ENCODE peak calls at places on chromosomes 3 and 15, in nine cellular contexts. E, K, U, L, M, T, I, H and C are unnamed samples.

GRCh38 chr3:119239421-119239820 is 1.3 kb downstream of the B4GALT4 start:
- DNase-seq in E (no peak), K (no peak), U (peak), L (no peak), M (no peak), T (no peak), I (no peak), H (no peak), C (no peak)

GRCh38 chr15:98903377-98904018 is 104.1 kb downstream of the PGPEP1L start:
- DNase-seq in E (no peak), K (peak), U (no peak), L (no peak), M (no peak), T (no peak), I (no peak), H (no peak), C (no peak)

GRCh38 chr15:68682906-68683490 is 104.2 kb downstream of the CORO2B start:
- DNase-seq in E (no peak), K (no peak), U (no peak), L (no peak), M (no peak), T (no peak), I (no peak), H (no peak), C (no peak)

GRCh38 chr15:49709815-49710214 is 89.0 kb downstream of the DTWD1 start:
- DNase-seq in E (no peak), K (no peak), U (no peak), L (no peak), M (no peak), T (no peak), I (no peak), H (no peak), C (no peak)

GRCh38 chr3:147458995-147459704 is 50.0 kb downstream of the ZIC1 start:
- DNase-seq in E (no peak), K (no peak), U (no peak), L (no peak), M (no peak), T (no peak), I (no peak), H (no peak), C (no peak)

GRCh38 chr15:36632196-36632595 is 52.8 kb downstream of the CDIN1 start:
- DNase-seq in E (no peak), K (peak), U (no peak), L (no peak), M (no peak), T (no peak), I (no peak), H (no peak), C (peak)

GRCh38 chr3:143090966-143091365 is 28.6 kb upstream of the CHST2 start:
- DNase-seq in E (no peak), K (no peak), U (no peak), L (no peak), M (no peak), T (no peak), I (no peak), H (no peak), C (no peak)

GRCh38 chr3:178474526-178474925 is 61.7 kb upstream of the KCNMB2 start:
- DNase-seq in E (no peak), K (no peak), U (no peak), L (no peak), M (no peak), T (no peak), I (no peak), H (no peak), C (no peak)

GRCh38 chr15:52493968-52494367 is 34.7 kb downstream of the MYO5A start:
- DNase-seq in E (no peak), K (no peak), U (no peak), L (no peak), M (no peak), T (no peak), I (no peak), H (no peak), C (no peak)

GRCh38 chr3:23129817-23130216 is 73.3 kb upstream of the UBE2E2 start:
- DNase-seq in E (no peak), K (peak), U (no peak), L (peak), M (no peak), T (peak), I (no peak), H (no peak), C (peak)

GRCh38 chr3:158152186-158152585 is 42.3 kb downstream of the RSRC1 start:
- DNase-seq in E (no peak), K (peak), U (no peak), L (no peak), M (no peak), T (no peak), I (no peak), H (no peak), C (no peak)

GRCh38 chr3:194277547-194278091 is 73.5 kb downstream of the CPN2 start:
- DNase-seq in E (no peak), K (peak), U (no peak), L (no peak), M (no peak), T (no peak), I (no peak), H (no peak), C (no peak)

GRCh38 chr3:71210257-71211002 is 373.1 kb downstream of the FOXP1 start:
- DNase-seq in E (no peak), K (peak), U (no peak), L (no peak), M (peak), T (no peak), I (no peak), H (no peak), C (no peak)

GRCh38 chr3:150449169-150449721 is 41.1 kb downstream of the TSC22D2 start:
- DNase-seq in E (no peak), K (peak), U (no peak), L (no peak), M (no peak), T (no peak), I (no peak), H (no peak), C (peak)

GRCh38 chr3:15050405-15051092 is 14.6 kb downstream of the MRPS25 start:
- DNase-seq in E (no peak), K (no peak), U (peak), L (no peak), M (peak), T (no peak), I (no peak), H (no peak), C (no peak)

GRCh38 chr3:197168606-197169005 is 129.8 kb downstream of the DLG1 start:
- DNase-seq in E (no peak), K (peak), U (peak), L (no peak), M (no peak), T (no peak), I (no peak), H (no peak), C (peak)

GRCh38 chr3:159904911-159905310 is 83.7 kb upstream of the IL12A start:
- DNase-seq in E (no peak), K (no peak), U (no peak), L (no peak), M (no peak), T (no peak), I (no peak), H (no peak), C (peak)

GRCh38 chr3:129195731-129196256 is 12.1 kb upstream of the CNBP start:
- DNase-seq in E (peak), K (peak), U (no peak), L (peak), M (peak), T (no peak), I (no peak), H (no peak), C (peak)

GRCh38 chr15:58762731-58763130 is 8.4 kb upstream of the MINDY2 start:
- DNase-seq in E (no peak), K (no peak), U (no peak), L (no peak), M (no peak), T (no peak), I (no peak), H (no peak), C (no peak)

GRCh38 chr15:46467041-46467440 is 832.2 kb downstream of the SQOR start:
- DNase-seq in E (no peak), K (no peak), U (no peak), L (no peak), M (no peak), T (no peak), I (no peak), H (no peak), C (no peak)